ENCODE peak calls at places on chromosomes 6 and 20, in ten cellular contexts. M, I, C, F, X, H, T, N, V and S are unnamed samples.

GRCh38 chr6:6217838-6218237 is 102.6 kb downstream of the F13A1 start:
- DNase-seq in M (no peak), I (no peak), C (no peak), F (no peak), X (no peak), H (no peak), T (no peak), N (no peak), V (no peak), S (no peak)

GRCh38 chr6:159110013-159110412 is 59.2 kb upstream of the FNDC1 start:
- DNase-seq in M (no peak), I (peak; percentile 63), C (peak; percentile 63), F (peak; percentile 45), X (no peak), H (no peak), T (peak; percentile 49), N (peak; percentile 38), V (peak; percentile 31), S (no peak)

GRCh38 chr6:112034236-112034990 is 19.5 kb upstream of the CCN6 start:
- DNase-seq in M (no peak), I (no peak), C (no peak), F (no peak), X (no peak), H (no peak), T (no peak), N (no peak), V (no peak), S (no peak)

GRCh38 chr20:59152559-59153354 is 10.9 kb upstream of the ZNF831 start:
- DNase-seq in M (no peak), I (no peak), C (no peak), F (no peak), X (no peak), H (no peak), T (no peak), N (no peak), V (no peak), S (no peak)

GRCh38 chr20:33575302-33575701 is 85.4 kb downstream of the CBFA2T2 start:
- DNase-seq in M (no peak), I (no peak), C (no peak), F (no peak), X (no peak), H (no peak), T (no peak), N (no peak), V (no peak), S (no peak)

GRCh38 chr20:59751075-59751711 is 146.9 kb downstream of the PHACTR3 start:
- DNase-seq in M (peak; percentile 72), I (peak; percentile 73), C (peak; percentile 87), F (peak; percentile 73), X (peak; percentile 45), H (peak; percentile 81), T (peak; percentile 90), N (peak; percentile 77), V (peak; percentile 82), S (no peak)

GRCh38 chr6:113719056-113719455 is 138.1 kb upstream of the MARCKS start:
- DNase-seq in M (no peak), I (peak; percentile 45), C (no peak), F (no peak), X (peak; percentile 66), H (no peak), T (no peak), N (no peak), V (no peak), S (no peak)

GRCh38 chr20:38337561-38338140 is 8.6 kb upstream of the LBP start:
- DNase-seq in M (peak; percentile 53), I (peak; percentile 52), C (peak; percentile 97), F (no peak), X (no peak), H (peak; percentile 19), T (peak; percentile 67), N (peak; percentile 53), V (peak; percentile 74), S (no peak)

GRCh38 chr6:118980063-118980462 is 45.1 kb upstream of the MCM9 start:
- DNase-seq in M (peak; percentile 55), I (no peak), C (no peak), F (no peak), X (no peak), H (no peak), T (no peak), N (no peak), V (no peak), S (no peak)

GRCh38 chr6:26056583-26057350 is 30.5 kb upstream of the HFE start:
- DNase-seq in M (no peak), I (peak; percentile 48), C (no peak), F (no peak), X (no peak), H (no peak), T (peak; percentile 17), N (no peak), V (peak; percentile 48), S (no peak)

GRCh38 chr20:36925234-36925633 is 26.3 kb downstream of the SAMHD1 start:
- DNase-seq in M (no peak), I (no peak), C (no peak), F (no peak), X (no peak), H (no peak), T (no peak), N (no peak), V (no peak), S (no peak)

GRCh38 chr6:116524236-116524635 is 12.8 kb downstream of the CALHM5 start:
- DNase-seq in M (no peak), I (no peak), C (no peak), F (no peak), X (no peak), H (no peak), T (no peak), N (no peak), V (no peak), S (no peak)

GRCh38 chr6:136201735-136202134 is 48.4 kb downstream of the MTFR2 start:
- DNase-seq in M (no peak), I (peak; percentile 5), C (no peak), F (no peak), X (no peak), H (no peak), T (no peak), N (no peak), V (no peak), S (no peak)

GRCh38 chr6:20932284-20932683 is 398.0 kb downstream of the CDKAL1 start:
- DNase-seq in M (no peak), I (no peak), C (no peak), F (no peak), X (no peak), H (no peak), T (no peak), N (no peak), V (no peak), S (no peak)

GRCh38 chr6:136067731-136068341 is 182.3 kb downstream of the MTFR2 start:
- DNase-seq in M (no peak), I (no peak), C (no peak), F (no peak), X (peak; percentile 96), H (no peak), T (peak; percentile 9), N (no peak), V (peak; percentile 13), S (no peak)

GRCh38 chr6:81997091-81997926 is 244.8 kb upstream of the TENT5A start:
- DNase-seq in M (no peak), I (peak; percentile 86), C (no peak), F (no peak), X (no peak), H (no peak), T (no peak), N (no peak), V (peak; percentile 56), S (no peak)

GRCh38 chr6:27591660-27592059 is 118.8 kb upstream of the ZNF184 start:
- DNase-seq in M (no peak), I (peak; percentile 60), C (no peak), F (no peak), X (peak; percentile 67), H (no peak), T (peak; percentile 31), N (peak; percentile 37), V (peak; percentile 70), S (no peak)

GRCh38 chr20:50369225-50370035 is 140.8 kb upstream of the PTPN1 start:
- DNase-seq in M (no peak), I (no peak), C (no peak), F (peak; percentile 52), X (no peak), H (no peak), T (no peak), N (no peak), V (no peak), S (peak; percentile 76)